ENCODE peak calls at places on chromosomes 3 and 15, in six cellular contexts. C is AG04450, P is tibial nerve, I is colonic mucosa, O is A549, W is breast epithelium. R is an unnamed sample.

GRCh38 chr3:66484106-66484857 is 16.5 kb downstream of the LRIG1 start:
- DNase-seq in W (no peak), O (no peak), P (no peak), I (no peak), C (no peak), R (no peak)

GRCh38 chr15:55267401-55268053 is 22.1 kb downstream of the RAB27A start:
- DNase-seq in W (no peak), I (peak), P (peak), O (no peak), C (no peak), R (peak)

GRCh38 chr3:44104668-44105321 is 136.9 kb upstream of the TOPAZ1 start:
- DNase-seq in W (no peak), I (no peak), C (no peak), O (peak), P (no peak), R (no peak)

GRCh38 chr15:85691350-85692240 is 103.1 kb downstream of the KLHL25 start:
- DNase-seq in P (no peak), O (no peak), W (no peak), C (no peak), I (no peak), R (no peak)

GRCh38 chr15:71410347-71410746 is 295.1 kb downstream of the THSD4 start:
- DNase-seq in I (peak), P (no peak), W (no peak), C (no peak), O (no peak), R (no peak)

GRCh38 chr3:42263354-42264346 is 2.3 kb downstream of the CCK start:
- DNase-seq in C (no peak), P (no peak), O (no peak), I (no peak), W (no peak), R (no peak)

GRCh38 chr3:29373016-29373690 is 92.3 kb downstream of the RBMS3 start:
- DNase-seq in C (no peak), I (no peak), W (no peak), O (no peak), P (no peak), R (no peak)

GRCh38 chr3:78741066-78741645 is 1026.6 kb downstream of the ROBO1 start:
- DNase-seq in P (no peak), O (peak), C (no peak), I (no peak), W (no peak), R (no peak)

GRCh38 chr3:4656059-4656458 is 162.9 kb downstream of the ITPR1 start:
- DNase-seq in I (peak), O (peak), W (peak), C (peak), P (peak), R (peak)

GRCh38 chr3:195876297-195877031 is 31.9 kb downstream of the TNK2 start:
- DNase-seq in W (no peak), C (no peak), P (no peak), O (peak), I (peak), R (no peak)

GRCh38 chr3:14431556-14431927 is 29.1 kb downstream of the SLC6A6 start:
- DNase-seq in I (no peak), O (no peak), C (no peak), P (no peak), W (no peak), R (no peak)

GRCh38 chr3:127787071-127787490 is 35.2 kb downstream of the MGLL start:
- DNase-seq in W (peak), P (no peak), O (no peak), C (no peak), I (no peak), R (no peak)

DNA sequence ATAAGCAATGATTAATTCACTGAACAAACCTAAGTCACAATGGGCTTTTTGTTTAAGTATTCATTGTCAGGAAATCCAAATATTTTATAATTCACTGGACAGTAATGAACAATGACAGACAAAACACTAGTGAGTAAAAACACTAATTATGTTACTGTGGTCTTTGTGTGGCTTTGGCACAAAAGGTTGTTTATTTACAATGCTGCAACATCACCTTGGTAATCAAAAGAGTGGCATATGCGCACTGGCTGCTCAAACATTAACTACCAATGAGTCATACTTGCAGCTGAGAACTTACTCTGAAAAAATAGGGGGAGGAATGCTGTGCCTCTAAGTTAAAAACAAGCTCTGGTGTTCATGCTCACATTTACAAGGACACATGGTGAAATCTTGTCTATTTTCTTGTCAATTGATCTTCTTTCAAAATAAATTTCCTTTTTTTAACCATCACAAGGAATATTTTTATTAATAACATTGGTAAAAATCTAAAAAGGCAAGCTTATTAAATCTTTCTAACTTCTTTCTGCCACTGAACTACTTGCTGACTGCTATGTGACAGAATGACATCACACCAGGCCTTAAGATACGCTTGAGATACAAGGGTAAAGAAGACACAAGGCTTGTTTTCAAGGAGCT is 85.2 kb upstream of the PPIB start:
- DNase-seq in I (peak), O (peak), W (peak), P (no peak), C (peak), R (peak)
- H3K27ac ChIP-seq in I (no peak), O (peak), W (peak), P (no peak), C (no peak), R (peak)

GRCh38 chr15:51982770-51983103 is 11.2 kb upstream of the LEO1 start:
- DNase-seq in C (no peak), W (no peak), O (peak), I (no peak), P (no peak), R (no peak)

DNA sequence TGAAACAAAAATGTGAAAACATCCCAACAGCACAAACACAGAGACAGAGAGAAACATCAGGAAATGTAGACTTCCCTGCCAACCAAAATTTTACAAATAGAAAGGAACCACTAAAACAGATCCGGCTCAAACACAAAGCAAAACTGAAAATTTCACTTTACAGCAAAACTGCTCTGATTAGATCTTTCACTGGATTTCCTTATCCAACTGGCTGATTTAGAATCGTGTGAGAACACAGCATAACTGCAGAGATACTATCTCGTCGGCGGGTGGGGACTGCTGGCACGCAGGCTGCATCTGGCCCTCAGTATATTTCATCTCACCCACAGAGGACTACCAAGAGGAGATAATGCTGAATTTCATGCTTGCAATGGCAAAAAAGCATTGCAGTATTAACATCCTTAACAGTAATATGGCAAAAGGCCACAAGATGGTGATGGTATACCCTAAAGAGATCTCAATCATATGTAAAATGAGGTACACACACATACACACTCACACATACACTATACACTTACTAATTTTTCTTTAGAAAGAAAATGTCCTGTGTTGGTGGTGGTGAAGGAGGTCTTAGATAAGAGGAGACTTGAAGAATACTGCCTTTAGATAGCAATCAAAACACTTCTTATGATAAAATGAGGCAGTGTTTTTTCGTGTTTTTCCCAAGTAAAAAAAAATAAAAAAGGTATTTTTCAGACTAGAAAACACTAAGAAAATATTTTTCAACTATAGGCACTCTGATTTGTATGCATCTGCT is 10.6 kb upstream of the LEO1 start:
- DNase-seq in W (no peak), P (peak), O (peak), I (peak), C (peak), R (peak)
- H3K27ac ChIP-seq in W (peak), P (no peak), O (peak), I (peak), C (no peak), R (peak)

DNA sequence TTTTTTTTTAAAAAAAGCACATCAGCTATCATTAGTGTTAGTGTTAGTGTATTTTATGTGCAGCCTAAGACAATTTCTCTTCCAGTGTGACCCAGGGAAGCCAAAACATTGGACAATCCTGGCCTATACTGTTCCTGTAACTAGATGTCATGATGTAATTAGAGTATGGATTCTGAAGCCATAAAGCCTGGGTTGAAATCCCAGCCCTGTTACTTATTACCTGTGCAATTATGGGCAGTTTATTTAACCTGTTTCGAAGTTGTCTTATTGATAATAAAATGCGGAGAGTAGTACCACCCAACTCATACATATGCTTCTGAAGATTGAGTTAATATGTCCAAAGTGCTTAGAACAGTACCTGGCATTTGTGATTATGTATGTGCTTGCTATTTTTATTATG is 30.1 kb downstream of the PPP4R2 start:
- DNase-seq in C (no peak), W (no peak), P (no peak), I (no peak), O (no peak), R (no peak)
- H3K27ac ChIP-seq in C (no peak), W (no peak), P (peak), I (peak), O (no peak), R (no peak)

GRCh38 chr3:177464392-177465225 is 267.3 kb upstream of the TBL1XR1 start:
- DNase-seq in P (no peak), C (no peak), W (no peak), O (no peak), I (no peak), R (no peak)
- H3K27ac ChIP-seq in P (no peak), C (no peak), W (no peak), O (no peak), I (no peak), R (peak)

GRCh38 chr3:52032702-52033408 is 23.5 kb downstream of the DUSP7 start:
- DNase-seq in O (no peak), P (no peak), I (no peak), W (no peak), C (no peak), R (no peak)

GRCh38 chr3:52031896-52032295 is 24.5 kb downstream of the DUSP7 start:
- DNase-seq in P (no peak), O (no peak), W (no peak), I (no peak), C (no peak), R (no peak)

GRCh38 chr3:52029053-52029452 is 27.3 kb downstream of the DUSP7 start:
- DNase-seq in W (no peak), C (no peak), I (no peak), O (no peak), P (no peak), R (no peak)

GRCh38 chr3:52029535-52029934 is 26.8 kb downstream of the DUSP7 start:
- DNase-seq in W (no peak), O (no peak), I (no peak), C (no peak), P (no peak), R (no peak)

GRCh38 chr3:52030725-52031330 is 25.5 kb downstream of the DUSP7 start:
- DNase-seq in I (no peak), P (no peak), W (no peak), O (no peak), C (no peak), R (no peak)
- H3K27ac ChIP-seq in I (no peak), P (no peak), W (no peak), O (no peak), C (no peak), R (no peak)

GRCh38 chr3:24520101-24520495 is 25.4 kb upstream of the THRB start:
- DNase-seq in C (no peak), I (no peak), W (no peak), O (no peak), P (no peak), R (no peak)
- H3K27ac ChIP-seq in C (no peak), I (no peak), W (no peak), O (no peak), P (no peak), R (no peak)

DNA sequence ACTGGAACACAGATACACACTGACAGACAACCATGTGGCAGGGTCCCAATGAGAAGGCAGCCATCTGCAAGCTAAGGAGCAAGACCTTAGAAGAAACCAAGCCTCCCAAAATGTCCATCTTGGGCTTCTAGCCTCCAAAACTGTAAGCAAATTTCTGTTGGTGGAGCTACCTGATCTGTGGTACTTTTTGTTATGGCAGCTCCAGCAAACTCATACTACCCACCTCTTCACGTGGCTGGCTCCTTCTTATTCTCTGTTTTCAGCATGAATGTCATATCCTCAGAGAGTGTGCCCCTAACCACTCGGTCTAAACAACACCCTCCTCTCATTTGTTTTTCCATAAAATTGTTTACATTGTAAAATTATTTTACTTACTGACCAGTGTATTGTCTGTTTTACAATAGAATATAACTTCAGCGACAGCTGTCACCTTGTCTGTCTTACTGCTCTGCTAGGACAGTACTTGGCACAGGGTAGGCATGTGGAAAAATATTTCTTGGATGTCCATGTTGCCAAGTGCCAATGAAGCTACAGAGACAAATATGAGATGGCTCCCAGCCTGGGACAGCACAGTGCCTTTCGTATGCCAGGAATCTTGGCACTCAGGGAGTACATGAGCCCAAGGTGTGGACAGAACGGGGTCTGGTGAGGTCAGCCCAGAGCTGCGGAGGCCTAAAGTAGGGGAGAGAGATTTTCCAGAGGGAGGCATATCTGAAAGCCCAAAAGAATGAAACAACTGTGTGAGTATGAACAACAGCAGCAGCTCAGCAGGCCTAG is 17.4 kb upstream of the SLC25A36 start:
- DNase-seq in O (no peak), I (no peak), W (peak), C (no peak), P (no peak), R (no peak)
- H3K27ac ChIP-seq in O (no peak), I (no peak), W (peak), C (no peak), P (no peak), R (no peak)

GRCh38 chr3:151777880-151778279 is 36.0 kb upstream of the AADAC start:
- DNase-seq in I (no peak), W (no peak), P (no peak), O (no peak), C (no peak), R (no peak)
- H3K27ac ChIP-seq in I (no peak), W (no peak), P (no peak), O (no peak), C (no peak), R (no peak)

GRCh38 chr15:100310511-100310910 is 31.3 kb downstream of the ADAMTS17 start:
- DNase-seq in P (no peak), I (no peak), W (no peak), O (no peak), C (no peak), R (no peak)
- H3K27ac ChIP-seq in P (no peak), I (no peak), W (peak), O (no peak), C (no peak), R (no peak)

DNA sequence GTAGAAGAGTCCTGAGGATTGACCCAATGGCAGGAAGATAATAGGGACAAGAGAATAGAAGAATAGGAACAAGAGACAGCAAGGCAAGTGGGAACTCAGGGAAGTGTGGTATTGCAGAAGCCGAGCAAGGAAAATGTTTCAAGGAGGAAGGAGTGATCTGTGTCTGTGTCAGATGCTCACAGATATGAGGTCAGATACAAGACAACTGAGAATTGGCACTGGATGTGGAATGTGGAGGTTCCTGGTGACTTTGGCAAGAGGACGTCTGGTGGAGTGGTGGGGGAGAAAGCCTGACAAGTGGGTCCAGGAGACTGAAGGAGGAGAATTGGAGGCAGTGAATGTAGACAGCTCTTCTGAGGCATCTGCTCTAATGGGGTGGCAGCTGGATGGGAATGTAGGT is 24.0 kb downstream of the GYG1 start:
- DNase-seq in O (no peak), P (no peak), W (no peak), I (no peak), C (no peak), R (no peak)
- H3K27ac ChIP-seq in O (no peak), P (no peak), W (peak), I (no peak), C (peak), R (no peak)